ENCODE peak calls at places on chromosomes 5 and 9, in nine cellular contexts. X is neuronal stem cell; H is foreskin keratinocyte; C is brain microvascular endothelial cell; Z is GM12878; U is CD8-positive, alpha-beta T cell; Y is MM.1S; M is thoracic aorta; A is heart left ventricle. O is an unnamed sample.

GRCh38 chr5:116576043-116576713 is 1.6 kb upstream of the SEMA6A start:
- DNase-seq in A (peak), C (no peak), Y (peak), H (no peak), U (no peak), Z (no peak), M (no peak), X (peak), O (no peak)

GRCh38 chr5:114362977-114363721 is 1.3 kb downstream of the KCNN2 start:
- DNase-seq in M (no peak), U (no peak), A (no peak), Y (no peak), X (peak), C (no peak), H (no peak), Z (no peak), O (no peak)

GRCh38 chr9:127796225-127796813 is 6.4 kb upstream of the FPGS start:
- DNase-seq in X (no peak), A (peak), C (no peak), U (no peak), Y (peak), H (no peak), M (no peak), Z (no peak), O (no peak)

GRCh38 chr5:45038366-45038987 is 229.7 kb downstream of the MRPS30 start:
- DNase-seq in U (no peak), A (no peak), H (no peak), X (peak), Z (no peak), M (no peak), C (peak), Y (peak), O (no peak)

GRCh38 chr5:68368686-68369359 is 153.3 kb downstream of the PIK3R1 start:
- DNase-seq in Y (no peak), U (no peak), M (no peak), H (no peak), C (no peak), A (no peak), X (no peak), Z (no peak), O (no peak)

GRCh38 chr5:103441523-103441922 is 121.1 kb downstream of the NUDT12 start:
- DNase-seq in C (no peak), A (no peak), Y (peak), H (no peak), M (no peak), Z (no peak), U (no peak), X (no peak), O (no peak)

GRCh38 chr9:107586493-107586892 is 96.9 kb upstream of the KLF4 start:
- DNase-seq in A (no peak), U (no peak), Y (no peak), Z (no peak), X (no peak), M (no peak), C (no peak), H (no peak), O (no peak)

GRCh38 chr5:31346896-31347557 is 153.5 kb downstream of the CDH6 start:
- DNase-seq in U (no peak), A (no peak), C (no peak), Y (no peak), X (no peak), M (no peak), Z (no peak), H (no peak), O (peak)

GRCh38 chr5:94243612-94244011 is 374.8 kb downstream of the KIAA0825 start:
- DNase-seq in C (no peak), U (no peak), H (peak), A (no peak), X (no peak), Z (no peak), M (no peak), Y (no peak), O (no peak)

GRCh38 chr9:137453643-137454081 is 5.5 kb downstream of the NSMF start:
- DNase-seq in H (no peak), Y (peak), A (peak), M (no peak), C (peak), X (peak), U (peak), Z (no peak), O (no peak)

GRCh38 chr9:35650341-35651158 is at the start of gene SIT1:
- DNase-seq in Y (no peak), C (no peak), U (peak), X (no peak), H (no peak), M (no peak), Z (no peak), A (no peak), O (no peak)

GRCh38 chr9:75712690-75713089 is 177.8 kb upstream of the PCSK5 start:
- DNase-seq in U (no peak), X (no peak), A (no peak), M (no peak), Y (no peak), C (peak), Z (no peak), H (no peak), O (peak)

GRCh38 chr9:89477811-89478583 is 19.9 kb downstream of the SEMA4D start:
- DNase-seq in Z (no peak), H (peak), U (peak), C (peak), A (no peak), Y (no peak), M (no peak), X (no peak), O (no peak)

GRCh38 chr5:65364907-65365306 is 116.8 kb downstream of the ADAMTS6 start:
- DNase-seq in X (no peak), M (no peak), Z (no peak), U (no peak), A (no peak), C (peak), Y (no peak), H (no peak), O (peak)

DNA sequence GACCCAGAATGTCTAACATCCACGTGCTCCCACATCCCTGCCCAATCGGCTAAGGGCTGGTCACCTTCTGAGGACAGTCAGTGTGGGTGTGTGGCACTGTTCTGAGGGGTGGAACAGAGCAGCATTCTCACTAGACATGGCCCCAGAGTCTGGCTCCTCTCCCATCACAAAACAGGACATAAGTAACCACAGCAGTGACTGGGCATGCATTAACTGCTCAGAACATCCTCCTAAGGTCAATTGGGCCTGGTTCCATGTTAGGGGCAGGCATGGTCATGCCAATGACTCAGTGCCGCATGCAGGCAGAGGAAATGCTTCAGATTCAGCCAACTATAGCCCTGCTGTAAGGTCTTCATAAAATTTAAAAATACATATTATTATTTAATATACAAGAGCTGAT is 12.9 kb downstream of the MACROH2A1 start:
- DNase-seq in X (no peak), A (no peak), H (peak), Z (no peak), M (no peak), C (no peak), U (no peak), Y (no peak), O (peak)
- H3K27ac ChIP-seq in X (no peak), A (peak), H (peak), Z (no peak), M (no peak), C (peak), U (no peak), Y (no peak), O (peak)

GRCh38 chr9:27094640-27095039 is 14.4 kb upstream of the TEK start:
- DNase-seq in Z (no peak), H (peak), U (no peak), X (no peak), A (no peak), C (peak), Y (no peak), M (no peak), O (peak)
- H3K27ac ChIP-seq in Z (no peak), H (no peak), U (no peak), X (no peak), A (peak), C (peak), Y (no peak), M (no peak), O (peak)

GRCh38 chr5:56735845-56736641 is 79.3 kb upstream of the MAP3K1 start:
- DNase-seq in M (no peak), U (no peak), C (no peak), X (no peak), H (no peak), Y (peak), Z (no peak), A (no peak), O (no peak)
- H3K27ac ChIP-seq in M (no peak), U (peak), C (no peak), X (no peak), H (no peak), Y (peak), Z (no peak), A (peak), O (no peak)

DNA sequence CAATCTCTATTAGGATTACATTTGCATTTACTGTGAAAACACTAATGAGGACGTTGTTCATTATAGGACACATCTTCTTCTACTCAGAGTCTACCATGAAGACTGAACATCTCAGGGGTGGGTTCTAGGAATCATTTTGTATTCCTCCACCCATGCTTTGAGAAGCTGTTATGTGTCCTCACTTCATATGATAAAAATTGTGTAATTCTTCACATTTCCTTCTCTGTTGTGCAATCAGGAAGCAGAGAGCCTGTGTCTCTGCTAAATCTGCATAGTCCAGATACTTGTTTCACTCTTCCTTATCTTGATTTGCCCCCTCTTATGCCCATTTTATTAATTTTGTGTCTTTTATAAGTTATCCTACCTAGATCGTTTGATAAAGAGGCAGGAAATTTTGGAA is 97.8 kb upstream of the IQGAP2 start:
- DNase-seq in A (no peak), H (no peak), M (no peak), X (no peak), U (no peak), Y (no peak), C (no peak), Z (no peak), O (no peak)
- H3K27ac ChIP-seq in A (no peak), H (no peak), M (no peak), X (no peak), U (no peak), Y (no peak), C (no peak), Z (no peak), O (no peak)

GRCh38 chr9:19445452-19445851 is 36.6 kb downstream of the ACER2 start:
- DNase-seq in Y (no peak), M (no peak), C (no peak), U (no peak), Z (no peak), X (no peak), H (no peak), A (no peak), O (no peak)

GRCh38 chr9:19440376-19440775 is 31.6 kb downstream of the ACER2 start:
- DNase-seq in M (no peak), H (no peak), A (no peak), C (no peak), Z (no peak), U (no peak), Y (no peak), X (no peak), O (no peak)

GRCh38 chr9:19440823-19441580 is 32.2 kb downstream of the ACER2 start:
- DNase-seq in U (no peak), X (no peak), M (no peak), Z (no peak), A (no peak), C (no peak), Y (no peak), H (no peak), O (no peak)

GRCh38 chr9:19442240-19442639 is 33.4 kb downstream of the ACER2 start:
- DNase-seq in H (no peak), M (no peak), X (no peak), Y (no peak), Z (no peak), U (no peak), A (no peak), C (no peak), O (no peak)

GRCh38 chr9:19441730-19442129 is 32.9 kb downstream of the ACER2 start:
- DNase-seq in H (no peak), X (no peak), U (no peak), Y (peak), C (no peak), A (no peak), Z (peak), M (no peak), O (no peak)
- H3K27ac ChIP-seq in H (no peak), X (no peak), U (no peak), Y (no peak), C (no peak), A (no peak), Z (peak), M (no peak), O (no peak)

DNA sequence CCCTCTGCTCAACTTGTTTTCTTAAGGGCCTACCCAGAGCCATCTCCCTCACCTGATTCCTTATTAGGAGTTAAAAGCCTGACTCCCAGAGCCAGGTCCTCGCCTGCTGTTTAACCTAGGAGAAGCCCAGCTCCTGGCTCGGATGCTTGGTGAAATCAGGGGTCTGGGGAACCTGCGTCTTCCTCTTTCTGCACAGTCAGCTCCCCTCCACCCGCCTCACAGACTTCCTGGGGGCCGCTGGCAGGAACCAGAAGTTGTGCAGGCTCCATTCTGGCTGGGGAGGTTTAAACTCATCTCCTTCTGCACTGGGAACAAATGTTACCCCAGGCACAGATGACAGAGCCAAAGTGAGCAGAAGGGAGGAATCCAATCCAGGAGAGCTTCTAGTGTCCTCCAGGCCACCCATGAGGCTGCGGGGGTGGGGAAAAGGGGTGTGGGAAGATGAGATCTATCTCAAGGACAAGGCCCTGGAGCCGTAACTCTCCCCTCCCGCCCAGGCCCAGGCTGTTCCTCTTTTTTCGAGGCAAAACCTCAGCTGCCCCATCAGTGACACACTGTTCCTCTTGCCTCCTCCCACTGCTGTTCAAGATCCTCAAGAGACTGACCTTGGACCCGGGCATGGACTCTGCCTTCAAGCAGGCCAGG is 31.2 kb downstream of the KCNMB1 start:
- DNase-seq in M (no peak), Y (no peak), Z (no peak), X (no peak), A (peak), H (no peak), C (no peak), U (no peak), O (no peak)
- H3K27ac ChIP-seq in M (no peak), Y (no peak), Z (no peak), X (no peak), A (peak), H (no peak), C (no peak), U (no peak), O (no peak)

O was measured in epithelial cell of prostate.